ENCODE peak calls at places on chromosomes 11 and 22, in nine cellular contexts. One of them, this sample, is unnamed.

GRCh38 chr11:62540804-62541671 is 5.6 kb downstream of the AHNAK start:
- DNase-seq in NCI-H748 treated with DMSO at 0.1 percent for 48 hours: no peak
- DNase-seq in right atrium auricular region: no peak
- DNase-seq in NCI-H1436: no peak
- DNase-seq in B cell: peak
- DNase-seq in iPS-NIHi11: no peak
- DNase-seq in RWPE1: no peak
- DNase-seq in CD8-positive, alpha-beta memory T cell: no peak
- DNase-seq in neural crest cell: no peak
- DNase-seq in this sample: no peak

GRCh38 chr11:79139900-79140299 is 300.9 kb downstream of the TENM4 start:
- DNase-seq in NCI-H748 treated with DMSO at 0.1 percent for 48 hours: no peak
- DNase-seq in right atrium auricular region: no peak
- DNase-seq in NCI-H1436: no peak
- DNase-seq in B cell: no peak
- DNase-seq in iPS-NIHi11: no peak
- DNase-seq in RWPE1: no peak
- DNase-seq in CD8-positive, alpha-beta memory T cell: no peak
- DNase-seq in neural crest cell: no peak
- DNase-seq in this sample: no peak

GRCh38 chr11:128424867-128425285 is 162.5 kb downstream of the ETS1 start:
- DNase-seq in NCI-H748 treated with DMSO at 0.1 percent for 48 hours: no peak
- DNase-seq in right atrium auricular region: peak
- DNase-seq in NCI-H1436: no peak
- DNase-seq in B cell: no peak
- DNase-seq in iPS-NIHi11: no peak
- DNase-seq in RWPE1: no peak
- DNase-seq in CD8-positive, alpha-beta memory T cell: no peak
- DNase-seq in neural crest cell: no peak
- DNase-seq in this sample: no peak

GRCh38 chr11:72609045-72609444 is 65.2 kb downstream of the PDE2A start:
- DNase-seq in NCI-H748 treated with DMSO at 0.1 percent for 48 hours: no peak
- DNase-seq in right atrium auricular region: no peak
- DNase-seq in NCI-H1436: no peak
- DNase-seq in B cell: no peak
- DNase-seq in iPS-NIHi11: no peak
- DNase-seq in RWPE1: no peak
- DNase-seq in CD8-positive, alpha-beta memory T cell: no peak
- DNase-seq in neural crest cell: no peak
- DNase-seq in this sample: no peak

GRCh38 chr22:39283312-39284141 is 35.9 kb downstream of the RPL3 start:
- DNase-seq in NCI-H748 treated with DMSO at 0.1 percent for 48 hours: no peak
- DNase-seq in right atrium auricular region: peak
- DNase-seq in NCI-H1436: no peak
- DNase-seq in B cell: no peak
- DNase-seq in iPS-NIHi11: peak
- DNase-seq in RWPE1: peak
- DNase-seq in CD8-positive, alpha-beta memory T cell: no peak
- DNase-seq in neural crest cell: peak
- DNase-seq in this sample: no peak

GRCh38 chr11:68658661-68659060 is 25.7 kb upstream of the GAL start:
- DNase-seq in NCI-H748 treated with DMSO at 0.1 percent for 48 hours: no peak
- DNase-seq in right atrium auricular region: no peak
- DNase-seq in NCI-H1436: no peak
- DNase-seq in B cell: no peak
- DNase-seq in iPS-NIHi11: no peak
- DNase-seq in RWPE1: no peak
- DNase-seq in CD8-positive, alpha-beta memory T cell: no peak
- DNase-seq in neural crest cell: no peak
- DNase-seq in this sample: no peak

GRCh38 chr22:39931271-39931670 is 28.9 kb upstream of the TMA7B start:
- DNase-seq in NCI-H748 treated with DMSO at 0.1 percent for 48 hours: no peak
- DNase-seq in right atrium auricular region: no peak
- DNase-seq in NCI-H1436: no peak
- DNase-seq in B cell: no peak
- DNase-seq in iPS-NIHi11: no peak
- DNase-seq in RWPE1: no peak
- DNase-seq in CD8-positive, alpha-beta memory T cell: no peak
- DNase-seq in neural crest cell: no peak
- DNase-seq in this sample: no peak

GRCh38 chr11:22115470-22116037 is 77.3 kb upstream of the ANO5 start:
- DNase-seq in NCI-H748 treated with DMSO at 0.1 percent for 48 hours: no peak
- DNase-seq in right atrium auricular region: no peak
- DNase-seq in NCI-H1436: no peak
- DNase-seq in B cell: no peak
- DNase-seq in iPS-NIHi11: no peak
- DNase-seq in RWPE1: no peak
- DNase-seq in CD8-positive, alpha-beta memory T cell: no peak
- DNase-seq in neural crest cell: no peak
- DNase-seq in this sample: no peak

GRCh38 chr11:30487200-30487898 is 98.8 kb downstream of the MPPED2 start:
- DNase-seq in NCI-H748 treated with DMSO at 0.1 percent for 48 hours: no peak
- DNase-seq in right atrium auricular region: peak
- DNase-seq in NCI-H1436: no peak
- DNase-seq in B cell: no peak
- DNase-seq in iPS-NIHi11: no peak
- DNase-seq in RWPE1: no peak
- DNase-seq in CD8-positive, alpha-beta memory T cell: no peak
- DNase-seq in neural crest cell: no peak
- DNase-seq in this sample: no peak

This sample was measured in WTC11.